ENCODE peak calls at places on chromosomes 6 and 20, in eight cellular contexts. D, A, N, L, V, C, W and U are unnamed samples.

GRCh38 chr6:116616757-116617093 is 446 bp downstream of the RSPH4A start:
- DNase-seq in D (no peak), A (no peak), N (no peak), L (no peak), V (no peak), C (no peak), W (no peak), U (no peak)

GRCh38 chr20:36941403-36941835 is 10.1 kb downstream of the SAMHD1 start:
- DNase-seq in D (no peak), A (no peak), N (no peak), L (no peak), V (no peak), C (no peak), W (no peak), U (no peak)

GRCh38 chr20:58073945-58074920 is 154.2 kb downstream of the ANKRD60 start:
- DNase-seq in D (no peak), A (no peak), N (no peak), L (no peak), V (no peak), C (no peak), W (no peak), U (peak; percentile 42)

GRCh38 chr6:55131616-55132015 is 42.7 kb upstream of the HCRTR2 start:
- DNase-seq in D (no peak), A (no peak), N (no peak), L (no peak), V (peak; percentile 19), C (no peak), W (no peak), U (no peak)

GRCh38 chr6:169266746-169267629 is 13.3 kb upstream of the THBS2 start:
- DNase-seq in D (no peak), A (no peak), N (no peak), L (peak; percentile 65), V (peak; percentile 46), C (no peak), W (no peak), U (no peak)

GRCh38 chr6:56101141-56101553 is 146.2 kb downstream of the COL21A1 start:
- DNase-seq in D (no peak), A (peak; percentile 41), N (no peak), L (no peak), V (peak; percentile 94), C (peak; percentile 81), W (no peak), U (no peak)

GRCh38 chr20:24667689-24668383 is 198.4 kb downstream of the SYNDIG1 start:
- DNase-seq in D (no peak), A (no peak), N (no peak), L (peak; percentile 65), V (no peak), C (no peak), W (no peak), U (no peak)

GRCh38 chr20:61810066-61810708 is 255.5 kb downstream of the TAF4 start:
- DNase-seq in D (no peak), A (no peak), N (no peak), L (peak; percentile 62), V (no peak), C (no peak), W (no peak), U (no peak)

GRCh38 chr6:87541041-87541440 is 48.7 kb downstream of the RARS2 start:
- DNase-seq in D (no peak), A (no peak), N (no peak), L (no peak), V (no peak), C (no peak), W (no peak), U (no peak)

GRCh38 chr6:33199687-33200233 is 705 bp downstream of the RXRB start:
- DNase-seq in D (peak; percentile 75), A (peak; percentile 74), N (peak; percentile 72), L (no peak), V (peak; percentile 35), C (no peak), W (no peak), U (no peak)

GRCh38 chr6:13554929-13555333 is 19.5 kb upstream of the SIRT5 start:
- DNase-seq in D (no peak), A (no peak), N (no peak), L (no peak), V (peak; percentile 13), C (no peak), W (no peak), U (no peak)

GRCh38 chr20:56445540-56445939 is 22.9 kb upstream of the RTF2 start:
- DNase-seq in D (no peak), A (no peak), N (no peak), L (no peak), V (no peak), C (no peak), W (no peak), U (no peak)

GRCh38 chr6:169145991-169146501 is 107.6 kb downstream of the THBS2 start:
- DNase-seq in D (no peak), A (no peak), N (no peak), L (no peak), V (peak; percentile 59), C (no peak), W (peak; percentile 49), U (no peak)

GRCh38 chr6:21791066-21791465 is 197.5 kb downstream of the SOX4 start:
- DNase-seq in D (no peak), A (no peak), N (no peak), L (no peak), V (no peak), C (no peak), W (no peak), U (no peak)
- H3K27ac ChIP-seq in D (no peak overlapping the region), A (no peak overlapping the region), N (no peak overlapping the region), L (no peak overlapping the region), V (no peak overlapping the region), C (no peak overlapping the region), W (no peak overlapping the region), U (no peak overlapping the region)

DNA sequence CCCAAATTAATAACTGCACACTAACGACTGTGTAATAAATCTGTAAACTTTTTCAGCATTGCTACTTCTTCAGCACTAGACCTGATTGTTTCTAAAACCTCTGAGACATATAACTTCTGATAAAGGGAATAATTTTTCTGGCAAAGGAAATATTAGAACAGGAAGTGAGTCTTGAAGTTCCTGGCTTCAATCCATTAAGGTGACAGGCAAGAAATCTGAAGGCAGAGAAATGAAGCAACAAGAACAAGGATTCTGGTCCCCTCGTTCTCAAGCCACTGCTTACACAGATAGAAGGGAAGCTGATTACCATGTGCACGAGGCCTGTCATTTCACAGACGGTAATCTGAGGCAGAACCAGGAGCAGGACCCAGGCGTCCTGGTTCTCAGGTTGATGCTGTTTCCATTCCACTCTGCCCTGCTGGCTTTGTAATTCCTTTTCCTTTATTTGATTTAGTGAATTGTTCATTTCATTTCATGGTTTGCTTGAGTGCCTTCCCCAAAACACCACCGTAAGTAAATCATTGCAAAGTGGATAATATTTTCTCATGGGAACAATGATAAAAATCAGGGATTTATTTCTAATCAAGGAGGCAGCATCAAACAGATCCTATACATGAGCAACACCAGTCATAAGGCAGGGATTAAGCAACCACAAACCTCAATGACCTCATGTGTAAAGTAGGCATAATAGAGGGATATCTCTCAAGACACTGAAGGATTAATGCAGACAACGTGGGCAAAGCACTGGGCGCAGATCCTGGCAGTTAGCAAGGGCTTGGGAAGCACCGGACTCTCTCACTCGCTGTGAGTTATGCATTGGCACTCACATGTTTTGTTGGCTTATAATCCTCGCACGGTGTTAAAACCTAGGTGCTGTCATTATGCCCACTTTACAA is 229.6 kb upstream of the FOXQ1 start:
- DNase-seq in D (no peak), A (no peak), N (no peak), L (no peak), V (peak; percentile 73), C (peak; percentile 46), W (no peak), U (no peak)
- H3K27ac ChIP-seq in D (peak overlapping the region; percentile 76), A (no peak overlapping the region), N (no peak overlapping the region), L (no peak overlapping the region), V (peak overlapping the region; percentile 72), C (peak overlapping the region; percentile 33), W (no peak overlapping the region), U (no peak overlapping the region)

GRCh38 chr6:148513145-148514071 is 170.8 kb downstream of the SASH1 start:
- DNase-seq in D (no peak), A (no peak), N (no peak), L (no peak), V (peak; percentile 63), C (no peak), W (no peak), U (peak; percentile 58)

GRCh38 chr6:148508401-148509151 is 165.9 kb downstream of the SASH1 start:
- DNase-seq in D (no peak), A (no peak), N (no peak), L (no peak), V (peak; percentile 83), C (no peak), W (no peak), U (no peak)

GRCh38 chr6:148507774-148508173 is 165.1 kb downstream of the SASH1 start:
- DNase-seq in D (no peak), A (no peak), N (no peak), L (no peak), V (peak; percentile 71), C (no peak), W (no peak), U (no peak)

GRCh38 chr6:148509152-148509571 is 166.5 kb downstream of the SASH1 start:
- DNase-seq in D (no peak), A (no peak), N (no peak), L (no peak), V (peak; percentile 74), C (no peak), W (no peak), U (no peak)

GRCh38 chr6:148509789-148510581 is 167.3 kb downstream of the SASH1 start:
- DNase-seq in D (no peak), A (no peak), N (no peak), L (peak; percentile 85), V (peak; percentile 99), C (peak; percentile 95), W (no peak), U (peak; percentile 56)
- H3K27ac ChIP-seq in D (peak overlapping the region; percentile 84), A (no peak overlapping the region), N (peak overlapping the region; percentile 58), L (no peak overlapping the region), V (peak overlapping the region; percentile 98), C (peak overlapping the region; percentile 90), W (peak overlapping the region; percentile 92), U (peak overlapping the region; percentile 95)

GRCh38 chr20:4720121-4720976 is 1.4 kb upstream of the PRND start:
- DNase-seq in D (peak; percentile 72), A (peak; percentile 57), N (peak; percentile 88), L (peak; percentile 87), V (peak; percentile 67), C (peak; percentile 43), W (peak; percentile 64), U (peak; percentile 84)
- H3K27ac ChIP-seq in D (peak overlapping the region; percentile 79), A (no peak overlapping the region), N (peak overlapping the region; percentile 79), L (no peak overlapping the region), V (no peak overlapping the region), C (no peak overlapping the region), W (peak overlapping the region; percentile 77), U (peak overlapping the region; percentile 82)

DNA sequence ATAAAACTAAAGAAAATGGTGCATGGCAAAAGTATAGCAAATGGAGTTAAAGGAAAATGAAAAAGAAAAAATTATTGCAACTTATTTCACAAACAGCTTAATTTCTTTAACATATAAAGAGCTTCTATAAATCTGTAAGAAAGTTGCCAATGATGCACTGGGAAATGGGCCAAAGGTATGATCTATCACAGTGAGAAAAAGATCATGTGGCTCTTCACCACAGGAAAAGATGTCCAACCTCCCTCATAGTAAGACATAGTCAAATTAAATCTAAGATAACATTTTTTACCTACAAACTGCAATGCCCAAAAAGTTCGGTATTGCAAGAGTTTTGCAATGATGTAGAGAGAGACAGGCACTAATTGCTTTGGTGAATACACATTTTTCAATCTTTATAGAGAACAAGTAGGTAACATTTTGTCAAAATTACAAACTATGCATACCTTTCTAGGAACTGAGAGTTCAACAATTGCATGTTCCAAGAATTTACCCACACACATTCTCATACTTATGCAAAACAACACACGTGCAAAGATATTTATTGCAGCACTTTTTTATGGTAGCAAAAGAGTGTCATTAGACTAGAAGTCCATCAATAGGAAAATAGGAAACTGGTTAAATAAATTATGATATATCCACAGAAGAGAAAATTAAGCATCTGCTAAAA is 372.6 kb downstream of the QKI start:
- DNase-seq in D (no peak), A (no peak), N (no peak), L (no peak), V (no peak), C (no peak), W (no peak), U (no peak)
- H3K27ac ChIP-seq in D (no peak overlapping the region), A (no peak overlapping the region), N (no peak overlapping the region), L (no peak overlapping the region), V (no peak overlapping the region), C (no peak overlapping the region), W (no peak overlapping the region), U (no peak overlapping the region)